ENCODE peak calls at places on chromosomes 6 and 20, in six cellular contexts. One of them, this sample, is unnamed.

GRCh38 chr6:74091133-74091793 is 395.3 kb downstream of the CD109 start:
- DNase-seq in activated gamma-delta T cell: no peak
- DNase-seq in SK-N-SH: peak
- DNase-seq in CD4-positive, alpha-beta T cell: no peak
- DNase-seq in A172: peak
- DNase-seq in heart left ventricle: no peak
- DNase-seq in this sample: no peak

GRCh38 chr6:159608961-159609673 is 83.9 kb downstream of the SOD2 start:
- DNase-seq in activated gamma-delta T cell: no peak
- DNase-seq in A172: peak
- DNase-seq in SK-N-SH: no peak
- DNase-seq in CD4-positive, alpha-beta T cell: no peak
- DNase-seq in heart left ventricle: no peak
- DNase-seq in this sample: no peak

GRCh38 chr6:142800240-142800639 is 144.7 kb downstream of the HIVEP2 start:
- DNase-seq in heart left ventricle: no peak
- DNase-seq in A172: no peak
- DNase-seq in CD4-positive, alpha-beta T cell: no peak
- DNase-seq in activated gamma-delta T cell: no peak
- DNase-seq in SK-N-SH: no peak
- DNase-seq in this sample: no peak

GRCh38 chr20:34974246-34974645 is 18.6 kb downstream of the MYH7B start:
- DNase-seq in heart left ventricle: no peak
- DNase-seq in activated gamma-delta T cell: no peak
- DNase-seq in SK-N-SH: no peak
- DNase-seq in CD4-positive, alpha-beta T cell: no peak
- DNase-seq in A172: no peak
- DNase-seq in this sample: no peak

GRCh38 chr20:3229798-3230197 is 9.2 kb downstream of the SLC4A11 start:
- DNase-seq in CD4-positive, alpha-beta T cell: no peak
- DNase-seq in A172: no peak
- DNase-seq in SK-N-SH: no peak
- DNase-seq in heart left ventricle: no peak
- DNase-seq in activated gamma-delta T cell: no peak
- DNase-seq in this sample: no peak

GRCh38 chr20:33883164-33883563 is 72.0 kb downstream of the CHMP4B start:
- DNase-seq in A172: no peak
- DNase-seq in activated gamma-delta T cell: no peak
- DNase-seq in heart left ventricle: no peak
- DNase-seq in CD4-positive, alpha-beta T cell: no peak
- DNase-seq in SK-N-SH: no peak
- DNase-seq in this sample: no peak

GRCh38 chr6:12174878-12175277 is 115.3 kb upstream of the EDN1 start:
- DNase-seq in SK-N-SH: no peak
- DNase-seq in activated gamma-delta T cell: no peak
- DNase-seq in A172: no peak
- DNase-seq in heart left ventricle: no peak
- DNase-seq in CD4-positive, alpha-beta T cell: no peak
- DNase-seq in this sample: no peak

GRCh38 chr6:5499644-5500306 is 238.5 kb downstream of the FARS2 start:
- DNase-seq in activated gamma-delta T cell: no peak
- DNase-seq in SK-N-SH: no peak
- DNase-seq in heart left ventricle: no peak
- DNase-seq in A172: peak
- DNase-seq in CD4-positive, alpha-beta T cell: no peak
- DNase-seq in this sample: no peak

GRCh38 chr20:41394931-41395668 is 28.5 kb upstream of the EMILIN3 start:
- DNase-seq in activated gamma-delta T cell: no peak
- DNase-seq in SK-N-SH: no peak
- DNase-seq in heart left ventricle: no peak
- DNase-seq in A172: no peak
- DNase-seq in CD4-positive, alpha-beta T cell: no peak
- DNase-seq in this sample: no peak

GRCh38 chr6:127924440-127924839 is 23.6 kb upstream of the THEMIS start:
- DNase-seq in CD4-positive, alpha-beta T cell: no peak
- DNase-seq in activated gamma-delta T cell: no peak
- DNase-seq in A172: no peak
- DNase-seq in heart left ventricle: no peak
- DNase-seq in SK-N-SH: no peak
- DNase-seq in this sample: no peak

GRCh38 chr20:51634257-51634656 is 91.7 kb upstream of the NFATC2 start:
- DNase-seq in CD4-positive, alpha-beta T cell: no peak
- DNase-seq in SK-N-SH: no peak
- DNase-seq in heart left ventricle: no peak
- DNase-seq in A172: no peak
- DNase-seq in activated gamma-delta T cell: no peak
- DNase-seq in this sample: no peak

GRCh38 chr6:122568865-122569264 is 41.3 kb upstream of the PKIB start:
- DNase-seq in heart left ventricle: no peak
- DNase-seq in activated gamma-delta T cell: no peak
- DNase-seq in A172: no peak
- DNase-seq in SK-N-SH: no peak
- DNase-seq in CD4-positive, alpha-beta T cell: no peak
- DNase-seq in this sample: no peak

GRCh38 chr20:25197870-25198190 is 2.3 kb downstream of the ENTPD6 start:
- DNase-seq in CD4-positive, alpha-beta T cell: no peak
- DNase-seq in heart left ventricle: no peak
- DNase-seq in A172: no peak
- DNase-seq in activated gamma-delta T cell: no peak
- DNase-seq in SK-N-SH: no peak
- DNase-seq in this sample: no peak

GRCh38 chr6:65072500-65072899 is 634.5 kb downstream of the EYS start:
- DNase-seq in A172: no peak
- DNase-seq in CD4-positive, alpha-beta T cell: no peak
- DNase-seq in activated gamma-delta T cell: no peak
- DNase-seq in heart left ventricle: no peak
- DNase-seq in SK-N-SH: no peak
- DNase-seq in this sample: no peak

GRCh38 chr6:90538651-90539050 is 48.2 kb downstream of the MAP3K7 start:
- DNase-seq in CD4-positive, alpha-beta T cell: no peak
- DNase-seq in A172: peak
- DNase-seq in SK-N-SH: no peak
- DNase-seq in heart left ventricle: no peak
- DNase-seq in activated gamma-delta T cell: no peak
- DNase-seq in this sample: no peak

GRCh38 chr6:160089534-160089897 is 32.1 kb upstream of the SLC22A1 start:
- DNase-seq in A172: no peak
- DNase-seq in SK-N-SH: no peak
- DNase-seq in activated gamma-delta T cell: no peak
- DNase-seq in heart left ventricle: no peak
- DNase-seq in CD4-positive, alpha-beta T cell: no peak
- DNase-seq in this sample: no peak

GRCh38 chr6:170283212-170284081 is 7.4 kb downstream of the DLL1 start:
- DNase-seq in A172: no peak
- DNase-seq in SK-N-SH: no peak
- DNase-seq in CD4-positive, alpha-beta T cell: no peak
- DNase-seq in heart left ventricle: no peak
- DNase-seq in activated gamma-delta T cell: no peak
- DNase-seq in this sample: no peak

GRCh38 chr6:121482751-121483150 is 47.3 kb downstream of the GJA1 start:
- DNase-seq in A172: no peak
- DNase-seq in SK-N-SH: no peak
- DNase-seq in heart left ventricle: no peak
- DNase-seq in activated gamma-delta T cell: no peak
- DNase-seq in CD4-positive, alpha-beta T cell: no peak
- DNase-seq in this sample: no peak

GRCh38 chr20:62688855-62689460 is 19.7 kb upstream of the NTSR1 start:
- DNase-seq in activated gamma-delta T cell: no peak
- DNase-seq in SK-N-SH: no peak
- DNase-seq in CD4-positive, alpha-beta T cell: no peak
- DNase-seq in heart left ventricle: no peak
- DNase-seq in A172: peak
- DNase-seq in this sample: no peak

GRCh38 chr6:11536795-11537194 is 754 bp upstream of the TMEM170B start:
- DNase-seq in heart left ventricle: no peak
- DNase-seq in SK-N-SH: peak
- DNase-seq in CD4-positive, alpha-beta T cell: no peak
- DNase-seq in activated gamma-delta T cell: no peak
- DNase-seq in A172: no peak
- DNase-seq in this sample: no peak

GRCh38 chr20:51860015-51860882 is 57.9 kb upstream of the SALL4 start:
- DNase-seq in SK-N-SH: no peak
- DNase-seq in heart left ventricle: no peak
- DNase-seq in CD4-positive, alpha-beta T cell: no peak
- DNase-seq in A172: peak
- DNase-seq in activated gamma-delta T cell: no peak
- DNase-seq in this sample: no peak

GRCh38 chr6:125245523-125246264 is 56.1 kb downstream of the HDDC2 start:
- DNase-seq in CD4-positive, alpha-beta T cell: no peak
- DNase-seq in SK-N-SH: no peak
- DNase-seq in activated gamma-delta T cell: no peak
- DNase-seq in heart left ventricle: no peak
- DNase-seq in A172: no peak
- DNase-seq in this sample: no peak

GRCh38 chr20:39778431-39778830 is 816.3 kb downstream of the DHX35 start:
- DNase-seq in CD4-positive, alpha-beta T cell: no peak
- DNase-seq in A172: no peak
- DNase-seq in heart left ventricle: no peak
- DNase-seq in SK-N-SH: no peak
- DNase-seq in activated gamma-delta T cell: no peak
- DNase-seq in this sample: no peak

GRCh38 chr6:129785081-129785755 is 75.2 kb upstream of the ARHGAP18 start:
- DNase-seq in CD4-positive, alpha-beta T cell: no peak
- DNase-seq in heart left ventricle: no peak
- DNase-seq in SK-N-SH: no peak
- DNase-seq in activated gamma-delta T cell: no peak
- DNase-seq in A172: peak
- DNase-seq in this sample: no peak